ENCODE peak calls at places on chromosomes 3 and 15, in ten cellular contexts. F is uterus; K is BJ; N is SK-N-SH; B is left ventricle myocardium inferior; C is GM06990; U is left lung; V is fibroblast of the aortic adventitia; W is H7; D is CD8-positive, alpha-beta memory T cell. X is an unnamed sample.

GRCh38 chr3:83946045-83946444 is 1012.7 kb upstream of the CADM2 start:
- DNase-seq in K (no peak), C (no peak), N (no peak), U (no peak), V (no peak), W (no peak), B (no peak), D (no peak), F (no peak), X (no peak)

GRCh38 chr15:67024322-67024997 is 40.9 kb upstream of the SMAD3 start:
- DNase-seq in K (peak), V (peak), N (peak), D (no peak), F (peak), C (no peak), W (no peak), B (peak), U (no peak), X (peak)

GRCh38 chr15:57146394-57147140 is 228.1 kb downstream of the TCF12 start:
- DNase-seq in U (no peak), B (no peak), D (peak), W (peak), N (peak), C (peak), F (no peak), K (no peak), V (peak), X (no peak)

GRCh38 chr3:66153961-66154923 is 66.6 kb upstream of the SLC25A26 start:
- DNase-seq in D (no peak), V (peak), F (no peak), C (no peak), K (no peak), B (peak), W (no peak), N (peak), U (peak), X (no peak)

GRCh38 chr3:191136347-191136746 is 62.7 kb upstream of the OSTN start:
- DNase-seq in W (peak), D (no peak), U (no peak), N (peak), V (peak), F (no peak), B (no peak), C (no peak), K (no peak), X (no peak)

GRCh38 chr15:90402230-90402629 is 14.2 kb downstream of the IQGAP1 start:
- DNase-seq in B (no peak), U (no peak), C (no peak), K (peak), W (no peak), F (peak), V (peak), N (no peak), D (no peak), X (peak)

GRCh38 chr15:39598958-39599845 is 18.3 kb downstream of the THBS1 start:
- DNase-seq in K (peak), W (no peak), V (peak), B (no peak), C (no peak), D (no peak), F (no peak), U (no peak), N (no peak), X (no peak)

GRCh38 chr3:181298421-181298820 is 308.9 kb upstream of the DNAJC19 start:
- DNase-seq in C (no peak), B (no peak), V (no peak), D (no peak), N (no peak), F (no peak), U (no peak), W (no peak), K (no peak), X (no peak)

GRCh38 chr3:45082139-45082538 is 56.0 kb downstream of the CLEC3B start:
- DNase-seq in C (no peak), U (no peak), N (no peak), K (no peak), F (no peak), V (peak), D (no peak), W (no peak), B (no peak), X (no peak)

GRCh38 chr3:158368271-158368670 is 202.7 kb upstream of the MLF1 start:
- DNase-seq in U (no peak), F (no peak), W (no peak), B (no peak), D (no peak), C (no peak), N (peak), V (no peak), K (no peak), X (no peak)

GRCh38 chr15:63234479-63234878 is 42.9 kb upstream of the APH1B start:
- DNase-seq in V (peak), B (peak), W (no peak), N (no peak), D (no peak), C (no peak), F (peak), K (no peak), U (no peak), X (no peak)

GRCh38 chr3:99883138-99883461 is 65.4 kb downstream of the CMSS1 start:
- DNase-seq in F (no peak), B (no peak), K (no peak), C (no peak), N (no peak), W (no peak), U (no peak), V (no peak), D (no peak), X (no peak)

GRCh38 chr3:96814581-96815567 is at the start of gene EPHA6:
- DNase-seq in C (no peak), D (no peak), U (peak), W (peak), B (no peak), F (no peak), V (no peak), N (peak), K (no peak), X (no peak)

GRCh38 chr3:194249323-194250103 is 101.6 kb downstream of the CPN2 start:
- DNase-seq in W (peak), D (no peak), K (no peak), U (peak), V (no peak), C (no peak), B (no peak), F (peak), N (peak), X (no peak)

GRCh38 chr3:130748520-130748919 is 1.9 kb upstream of the PIK3R4 start:
- DNase-seq in V (no peak), C (no peak), U (no peak), W (no peak), B (no peak), K (no peak), N (no peak), D (no peak), F (no peak), X (no peak)

GRCh38 chr3:123658118-123658859 is 73.4 kb upstream of the HACD2 start:
- DNase-seq in N (no peak), C (no peak), U (no peak), V (peak), W (no peak), F (peak), D (no peak), K (peak), B (peak), X (peak)

GRCh38 chr3:30752961-30753360 is 141.5 kb downstream of the GADL1 start:
- DNase-seq in C (no peak), U (no peak), N (no peak), K (no peak), D (no peak), V (peak), W (no peak), B (no peak), F (no peak), X (peak)

GRCh38 chr15:78422571-78423340 is 15.3 kb upstream of the IREB2 start:
- DNase-seq in W (peak), V (peak), C (peak), N (peak), U (peak), D (peak), F (peak), B (peak), K (no peak), X (no peak)

GRCh38 chr15:56468271-56468912 is 3.5 kb upstream of the MNS1 start:
- DNase-seq in D (peak), K (no peak), F (no peak), W (no peak), B (no peak), U (no peak), V (peak), C (peak), N (no peak), X (no peak)

GRCh38 chr15:61199681-61200080 is 29.4 kb downstream of the RORA start:
- DNase-seq in K (no peak), N (no peak), F (no peak), U (no peak), D (no peak), B (no peak), C (no peak), V (no peak), W (no peak), X (no peak)

GRCh38 chr3:41683666-41684350 is 278.1 kb downstream of the ULK4 start:
- DNase-seq in B (no peak), W (no peak), F (no peak), V (no peak), U (no peak), K (no peak), C (no peak), N (no peak), D (no peak), X (no peak)

GRCh38 chr15:65646486-65646885 is 24.7 kb downstream of the SLC24A1 start:
- DNase-seq in N (no peak), K (no peak), C (no peak), U (no peak), F (no peak), V (no peak), W (no peak), D (no peak), B (no peak), X (no peak)

GRCh38 chr3:102017784-102018183 is 168.5 kb downstream of the NFKBIZ start:
- DNase-seq in C (no peak), W (no peak), D (no peak), V (no peak), N (no peak), U (no peak), K (no peak), B (no peak), F (no peak), X (no peak)

GRCh38 chr15:44812029-44812517 is 75.7 kb downstream of the TRIM69 start:
- DNase-seq in D (no peak), F (no peak), V (no peak), U (no peak), C (no peak), N (no peak), W (no peak), B (peak), K (no peak), X (no peak)

GRCh38 chr3:38121451-38121831 is 15.5 kb downstream of the ACAA1 start:
- DNase-seq in D (no peak), N (no peak), K (no peak), W (peak), B (no peak), F (no peak), U (no peak), C (no peak), V (no peak), X (no peak)

GRCh38 chr3:78025916-78026315 is 986.0 kb downstream of the ROBO2 start:
- DNase-seq in W (no peak), C (no peak), F (no peak), N (no peak), V (no peak), K (no peak), U (no peak), B (no peak), D (no peak), X (no peak)

GRCh38 chr3:11803977-11804903 is 42.4 kb downstream of the TAMM41 start:
- DNase-seq in C (no peak), V (peak), N (peak), U (no peak), K (no peak), B (no peak), D (peak), F (no peak), W (peak), X (no peak)

GRCh38 chr3:103991461-103992115 is 1375.1 kb upstream of the ALCAM start:
- DNase-seq in K (no peak), U (no peak), W (peak), V (peak), C (no peak), N (no peak), B (no peak), F (no peak), D (no peak), X (peak)

GRCh38 chr3:110995461-110996226 is 76.0 kb upstream of the NECTIN3 start:
- DNase-seq in V (peak), N (no peak), C (no peak), U (no peak), F (no peak), W (no peak), K (peak), B (no peak), D (no peak), X (peak)

GRCh38 chr15:73346735-73347312 is 21.9 kb downstream of the HCN4 start:
- DNase-seq in W (peak), U (peak), F (peak), K (no peak), C (no peak), B (peak), N (no peak), V (peak), D (peak), X (peak)

GRCh38 chr3:112115161-112115739 is 17.8 kb downstream of the GCSAM start:
- DNase-seq in U (no peak), K (no peak), W (no peak), B (no peak), V (no peak), N (no peak), F (no peak), C (peak), D (no peak), X (no peak)

DNA sequence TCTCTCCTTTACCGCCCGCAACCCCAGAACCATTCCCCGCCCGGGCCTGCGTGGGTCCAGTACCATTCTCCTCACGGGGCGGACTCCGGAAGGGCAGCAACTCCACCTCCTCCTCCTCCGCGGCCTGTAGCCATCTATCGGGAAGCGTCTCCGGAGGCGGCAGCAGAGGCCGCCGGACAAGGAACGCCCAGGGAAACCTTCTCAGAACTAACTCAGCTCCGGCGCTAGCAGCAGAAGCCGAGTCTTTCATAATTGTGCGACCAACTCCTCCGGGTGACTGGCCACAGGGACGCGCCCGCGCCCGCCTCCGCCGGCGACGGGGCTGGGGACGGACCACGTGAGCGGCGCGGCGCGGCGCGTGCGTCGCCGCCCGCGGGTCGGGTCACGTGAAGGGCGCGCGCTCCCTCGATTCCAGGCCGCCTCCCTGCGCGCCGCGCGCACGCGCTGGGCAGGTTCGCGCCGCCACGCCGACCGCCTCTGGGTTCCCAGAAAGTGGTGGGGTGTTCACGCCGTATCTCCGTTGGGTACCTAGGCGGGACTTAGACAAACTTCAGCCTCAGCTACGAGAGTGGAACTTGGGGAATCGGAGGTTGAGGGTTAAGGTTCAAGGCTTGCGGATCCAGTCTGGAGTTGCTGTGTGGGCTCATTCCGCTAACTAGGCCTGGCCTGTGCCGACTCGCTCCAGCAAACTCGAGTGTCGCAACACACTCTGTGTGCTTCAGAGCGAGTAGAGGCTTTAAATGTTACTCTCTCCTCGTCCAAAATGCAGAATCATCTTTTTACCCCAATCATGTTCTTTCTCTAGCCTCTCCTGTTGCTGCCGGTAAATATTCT is at the start of gene TRPM7:
- DNase-seq in D (peak), W (peak), B (peak), N (peak), V (peak), K (peak), C (peak), U (peak), F (peak), X (peak)
- H3K4me3 ChIP-seq in D (peak), W (peak), B (peak), N (peak), V (peak), K (peak), C (peak), U (peak), F (peak), X (peak)

GRCh38 chr3:141386611-141387110 is 18.4 kb downstream of the ZBTB38 start:
- DNase-seq in C (peak), B (no peak), D (no peak), F (no peak), K (no peak), N (no peak), U (no peak), V (peak), W (no peak), X (no peak)
- H3K4me3 ChIP-seq in C (peak), B (peak), D (no peak), F (no peak), K (peak), N (peak), U (peak), V (peak), W (no peak), X (peak)

GRCh38 chr3:106533761-106534160 is 664.9 kb upstream of the CBLB start:
- DNase-seq in B (no peak), K (no peak), W (no peak), U (no peak), F (no peak), D (no peak), C (no peak), N (no peak), V (no peak), X (no peak)

GRCh38 chr3:106534206-106534605 is 665.4 kb upstream of the CBLB start:
- DNase-seq in C (no peak), U (no peak), W (no peak), N (no peak), V (peak), B (no peak), F (no peak), D (peak), K (no peak), X (no peak)

GRCh38 chr3:106529738-106530137 is 660.9 kb upstream of the CBLB start:
- DNase-seq in C (no peak), W (no peak), B (no peak), K (no peak), U (no peak), F (no peak), D (no peak), N (no peak), V (no peak), X (no peak)

GRCh38 chr3:106530367-106530766 is 661.6 kb upstream of the CBLB start:
- DNase-seq in K (no peak), C (no peak), U (no peak), D (no peak), N (no peak), V (no peak), W (no peak), B (no peak), F (no peak), X (no peak)

GRCh38 chr3:106533097-106533496 is 664.3 kb upstream of the CBLB start:
- DNase-seq in D (no peak), K (no peak), N (no peak), F (no peak), B (no peak), W (no peak), V (peak), U (no peak), C (no peak), X (no peak)
- H3K4me3 ChIP-seq in D (no peak), K (no peak), N (no peak), F (no peak), B (no peak), W (no peak), V (no peak), U (no peak), C (no peak), X (no peak)

GRCh38 chr3:55483196-55484095 is 3.7 kb downstream of the WNT5A start:
- DNase-seq in U (no peak), K (no peak), B (no peak), W (peak), N (no peak), V (no peak), D (no peak), F (no peak), C (peak), X (no peak)

GRCh38 chr3:55484191-55484644 is 2.9 kb downstream of the WNT5A start:
- DNase-seq in K (no peak), F (no peak), N (no peak), D (no peak), U (no peak), V (no peak), B (peak), C (peak), W (peak), X (no peak)

GRCh38 chr3:55485208-55485791 is 1.8 kb downstream of the WNT5A start:
- DNase-seq in D (no peak), U (peak), F (peak), N (peak), C (peak), K (no peak), V (peak), B (peak), W (peak), X (peak)

GRCh38 chr3:55486101-55486856 is 827 bp downstream of the WNT5A start:
- DNase-seq in D (no peak), W (peak), U (peak), N (peak), V (peak), B (peak), C (peak), K (no peak), F (peak), X (no peak)

DNA sequence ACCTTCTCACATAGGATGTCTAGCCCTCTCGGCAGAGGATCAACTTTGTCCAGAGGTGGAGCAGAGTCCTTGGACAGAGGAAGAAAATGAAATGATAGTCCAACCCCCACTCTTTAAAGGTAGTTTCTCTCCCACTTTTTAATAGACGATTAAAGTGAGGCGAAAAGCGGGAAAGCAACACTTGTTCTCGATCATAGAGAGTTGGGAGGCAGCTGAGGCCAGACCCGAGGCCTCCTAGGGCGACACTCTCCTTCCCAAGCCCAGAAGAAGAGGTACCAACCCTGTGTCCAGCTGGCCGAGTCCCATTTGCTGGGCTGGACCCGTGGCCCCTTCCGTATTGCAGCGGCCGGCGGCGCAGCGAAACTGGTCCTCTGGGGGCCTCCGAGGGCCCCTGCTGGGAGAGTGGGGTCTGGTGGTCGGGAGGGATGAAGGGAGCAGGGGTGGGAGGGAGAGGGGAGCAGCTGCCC is 2.3 kb downstream of the WNT5A start:
- DNase-seq in B (no peak), K (no peak), F (no peak), V (no peak), W (no peak), D (no peak), N (no peak), U (no peak), C (no peak), X (no peak)
- H3K4me3 ChIP-seq in B (peak), K (peak), F (peak), V (peak), W (peak), D (no peak), N (peak), U (peak), C (peak), X (peak)

GRCh38 chr3:182978387-182978786 is 2.0 kb downstream of the DCUN1D1 start:
- DNase-seq in K (no peak), F (no peak), N (no peak), C (no peak), V (no peak), D (no peak), U (no peak), W (no peak), B (no peak), X (no peak)
- H3K4me3 ChIP-seq in K (no peak), F (no peak), N (no peak), C (peak), V (peak), D (peak), U (no peak), W (no peak), B (peak), X (no peak)

X was measured in skeletal muscle cell.